ENCODE peak calls at places on chromosomes 5 and 9, in eight cellular contexts. S is AG08396; F is pancreas; E is ovary; D is CD8-positive, alpha-beta memory T cell; G is stromal cell of bone marrow; H is cardiac fibroblast; R is retinal pigment epithelial cell. K is an unnamed sample.

GRCh38 chr5:147431586-147431985 is 78.3 kb downstream of the DPYSL3 start:
- DNase-seq in S (no peak), F (no peak), R (no peak), H (no peak), E (no peak), G (no peak), D (no peak), K (no peak)

GRCh38 chr9:91217388-91217787 is 144.3 kb downstream of the AUH start:
- DNase-seq in H (no peak), F (no peak), S (no peak), D (no peak), E (no peak), R (no peak), G (no peak), K (no peak)

GRCh38 chr5:87300744-87301143 is 33.1 kb downstream of the RASA1 start:
- DNase-seq in S (peak), R (peak), F (no peak), D (no peak), G (peak), E (no peak), H (peak), K (peak)

GRCh38 chr5:89816038-89816437 is 593.5 kb downstream of the CETN3 start:
- DNase-seq in G (peak), S (no peak), F (no peak), D (no peak), H (no peak), R (no peak), E (no peak), K (peak)

GRCh38 chr9:31776471-31776870 is 608.0 kb upstream of the ACO1 start:
- DNase-seq in G (no peak), F (no peak), R (peak), S (no peak), H (no peak), D (no peak), E (no peak), K (peak)

GRCh38 chr9:84296146-84296843 is 44.3 kb downstream of the SLC28A3 start:
- DNase-seq in G (peak), H (peak), E (no peak), R (no peak), D (no peak), S (peak), F (no peak), K (peak)

GRCh38 chr9:109114670-109115069 is 5.1 kb downstream of the TMEM245 start:
- DNase-seq in F (no peak), G (no peak), H (peak), R (no peak), D (no peak), E (no peak), S (no peak), K (peak)

GRCh38 chr9:87944096-87944495 is 26.3 kb downstream of the SPATA31C1 start:
- DNase-seq in H (no peak), R (no peak), G (no peak), S (no peak), E (no peak), D (no peak), F (no peak), K (no peak)

GRCh38 chr9:96293481-96293880 is 8.5 kb downstream of the HSD17B3 start:
- DNase-seq in H (peak), D (no peak), S (no peak), E (no peak), G (peak), F (no peak), R (no peak), K (peak)

GRCh38 chr5:139669681-139670368 is 21.7 kb downstream of the CXXC5 start:
- DNase-seq in G (no peak), F (peak), S (no peak), H (no peak), D (peak), E (peak), R (no peak), K (no peak)

GRCh38 chr9:106921341-106921899 is 58.5 kb downstream of the ZNF462 start:
- DNase-seq in H (peak), F (no peak), S (peak), D (peak), E (peak), R (peak), G (no peak), K (peak)

GRCh38 chr5:77987331-77987730 is 211.2 kb upstream of the TBCA start:
- DNase-seq in H (no peak), S (no peak), D (no peak), F (no peak), E (no peak), G (no peak), R (no peak), K (no peak)

GRCh38 chr9:75855509-75855908 is 35.0 kb upstream of the PCSK5 start:
- DNase-seq in D (no peak), G (peak), F (no peak), H (peak), E (no peak), R (no peak), S (no peak), K (peak)

K was measured in LHCN-M2.